ENCODE peak calls at places on chromosome 22, in four cellular contexts. O is GM23248, D is endothelial cell, S is EH. H is an unnamed sample.

GRCh38 chr22:32202161-32202538 is 2.7 kb downstream of the RFPL2 start:
- DNase-seq in O (no peak), D (no peak), S (no peak), H (no peak)

GRCh38 chr22:29231971-29232959 is 26.6 kb downstream of the EMID1 start:
- DNase-seq in O (no peak), D (no peak), S (no peak), H (no peak)

GRCh38 chr22:25008666-25009065 is 56.1 kb downstream of the KIAA1671 start:
- DNase-seq in O (no peak), D (no peak), S (no peak), H (no peak)

GRCh38 chr22:45290410-45290936 is 5.7 kb downstream of the UPK3A start:
- DNase-seq in O (peak), D (no peak), S (peak), H (peak)

GRCh38 chr22:23054531-23055257 is 15.6 kb upstream of the GNAZ start:
- DNase-seq in O (no peak), D (no peak), S (no peak), H (no peak)

GRCh38 chr22:35436421-35436820 is 36.5 kb downstream of the MCM5 start:
- DNase-seq in O (no peak), D (no peak), S (no peak), H (no peak)

GRCh38 chr22:37604875-37605274 is 3.8 kb upstream of the GGA1 start:
- DNase-seq in O (no peak), D (no peak), S (no peak), H (no peak)

GRCh38 chr22:23431337-23432072 is 148.6 kb downstream of the IGLL1 start:
- DNase-seq in O (no peak), D (no peak), S (no peak), H (no peak)

GRCh38 chr22:49257551-49257951 is 570.1 kb downstream of the BRD1 start:
- DNase-seq in O (no peak), D (no peak), S (no peak), H (no peak)

GRCh38 chr22:44024288-44024908 is at the start of gene PARVB:
- DNase-seq in O (peak), D (peak), S (peak), H (peak)

GRCh38 chr22:27987557-27987956 is 68.5 kb upstream of the PITPNB start:
- DNase-seq in O (peak), D (no peak), S (peak), H (peak)

GRCh38 chr22:26482171-26482570 is 1.4 kb downstream of the HPS4 start:
- DNase-seq in O (no peak), D (no peak), S (no peak), H (no peak)

GRCh38 chr22:24053481-24054226 is 42.5 kb downstream of the CABIN1 start:
- DNase-seq in O (peak), D (no peak), S (peak), H (peak)

GRCh38 chr22:30947821-30948454 is 20.6 kb downstream of the MORC2 start:
- DNase-seq in O (peak), D (no peak), S (peak), H (peak)

GRCh38 chr22:19174106-19175025 is 4.2 kb downstream of the SLC25A1 start:
- DNase-seq in O (peak), D (no peak), S (peak), H (peak)